ENCODE peak calls at places on chromosome 17, in four cellular contexts. J is K562, W is WTC11, C is HepG2. M is an unnamed sample.

GRCh38 chr17:28379814-28380571 is 8.5 kb downstream of the SARM1 start:
- DNase-seq in C (peak), J (no peak), W (no peak), M (no peak)

GRCh38 chr17:73912360-73912746 is 268.1 kb upstream of the SDK2 start:
- DNase-seq in J (no peak), W (no peak), C (no peak), M (no peak)

GRCh38 chr17:62704381-62704971 is 77.0 kb downstream of the MRC2 start:
- DNase-seq in C (no peak), W (peak), J (peak), M (no peak)

GRCh38 chr17:79633937-79634813 is 23.3 kb upstream of the RBFOX3 start:
- DNase-seq in J (no peak), W (peak), C (no peak), M (peak)

GRCh38 chr17:49249292-49249794 is 18.8 kb upstream of the PHOSPHO1 start:
- DNase-seq in J (peak), W (no peak), C (no peak), M (no peak)

GRCh38 chr17:81867123-81867951 is 3.8 kb downstream of the ARHGDIA start:
- DNase-seq in J (no peak), C (peak), W (peak), M (no peak)

GRCh38 chr17:73592079-73592415 is 52.2 kb downstream of the SDK2 start:
- DNase-seq in J (no peak), W (no peak), C (no peak), M (no peak)

GRCh38 chr17:44267818-44268490 is at the start of gene SLC4A1:
- DNase-seq in C (no peak), W (no peak), J (peak), M (no peak)

GRCh38 chr17:72699566-72699965 is 392.9 kb downstream of the SLC39A11 start:
- DNase-seq in C (no peak), W (no peak), J (no peak), M (no peak)

GRCh38 chr17:42133461-42134041 is 10.9 kb downstream of the HSPB9 start:
- DNase-seq in J (no peak), C (no peak), W (no peak), M (no peak)

GRCh38 chr17:28206292-28206691 is 112.7 kb upstream of the TMEM97 start:
- DNase-seq in J (no peak), W (no peak), C (no peak), M (no peak)

GRCh38 chr17:40813804-40814203 is 8.6 kb downstream of the KRT10 start:
- DNase-seq in W (no peak), J (no peak), C (no peak), M (no peak)

GRCh38 chr17:43118679-43119615 is 6.2 kb downstream of the BRCA1 start:
- DNase-seq in W (no peak), C (peak), J (no peak), M (no peak)

GRCh38 chr17:56184650-56185049 is 31.4 kb downstream of the ANKFN1 start:
- DNase-seq in J (no peak), C (no peak), W (no peak), M (no peak)

GRCh38 chr17:73191443-73192218 is 1.2 kb upstream of the COG1 start:
- DNase-seq in C (peak), W (peak), J (peak), M (peak)

GRCh38 chr17:19410101-19410500 is 931 bp upstream of the RNF112 start:
- DNase-seq in C (no peak), J (no peak), W (no peak), M (no peak)

GRCh38 chr17:19409066-19409465 is 2.0 kb upstream of the RNF112 start:
- DNase-seq in W (no peak), C (no peak), J (no peak), M (no peak)

GRCh38 chr17:19410875-19411291 is at the start of gene RNF112:
- DNase-seq in W (no peak), J (peak), C (no peak), M (no peak)

GRCh38 chr17:19407601-19408380 is 3.2 kb upstream of the RNF112 start:
- DNase-seq in W (no peak), C (no peak), J (no peak), M (no peak)

GRCh38 chr17:19409509-19409908 is 1.5 kb upstream of the RNF112 start:
- DNase-seq in W (no peak), J (no peak), C (no peak), M (no peak)
- TF ChIP-seq ELF4 in W (no peak), J (no peak), C (no peak), M (no peak)

GRCh38 chr17:52477824-52478614 is 319.5 kb upstream of the CA10 start:
- DNase-seq in W (no peak), C (no peak), J (no peak), M (no peak)
- TF ChIP-seq ELF4 in W (no peak), C (no peak), J (no peak), M (no peak)

GRCh38 chr17:9729034-9729650 is 62.2 kb downstream of the DHRS7C start:
- DNase-seq in J (peak), W (no peak), C (peak), M (peak)

GRCh38 chr17:9728005-9728404 is 63.4 kb downstream of the DHRS7C start:
- DNase-seq in J (no peak), C (no peak), W (no peak), M (no peak)

GRCh38 chr17:9726291-9726690 is 65.1 kb downstream of the DHRS7C start:
- DNase-seq in J (no peak), W (no peak), C (no peak), M (no peak)

GRCh38 chr17:9728564-9728963 is 62.8 kb downstream of the DHRS7C start:
- DNase-seq in W (no peak), C (no peak), J (no peak), M (no peak)

DNA sequence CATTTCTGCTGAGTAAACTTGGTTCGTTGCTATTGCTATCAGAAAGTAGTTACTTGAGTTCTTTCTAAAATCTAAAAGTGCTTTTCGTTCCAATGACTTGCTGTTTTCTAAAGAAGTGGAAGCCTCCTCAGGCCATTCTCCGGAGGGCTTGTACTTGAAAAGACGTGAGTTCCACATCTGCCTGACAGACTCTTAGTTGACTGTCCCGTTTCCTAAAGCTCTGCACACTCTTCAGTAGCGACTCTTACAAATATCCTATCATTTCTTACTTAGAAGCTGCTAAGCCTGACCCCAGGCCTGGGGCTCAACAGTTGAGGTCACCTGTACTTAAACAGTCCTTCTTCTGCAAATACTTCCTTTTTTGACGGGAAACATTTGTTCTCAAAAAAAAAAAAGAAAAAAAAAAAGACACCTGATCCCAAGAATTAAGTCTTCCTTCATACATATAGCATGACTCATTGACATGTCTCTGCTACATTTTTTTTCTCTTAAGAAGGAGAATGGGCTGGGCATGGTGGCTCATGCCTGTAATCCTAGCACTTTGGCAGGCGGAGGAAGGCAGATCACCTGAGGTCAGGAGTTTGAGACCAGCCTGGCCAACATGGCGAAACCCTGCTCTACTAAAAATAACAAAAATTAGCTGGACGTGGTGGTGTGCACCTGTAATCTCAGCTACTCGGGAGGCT is 61.5 kb downstream of the DHRS7C start:
- DNase-seq in W (no peak), C (no peak), J (no peak), M (no peak)
- TF ChIP-seq ELF4 in W (no peak), C (no peak), J (no peak), M (no peak)

GRCh38 chr17:4479340-4479981 is 19.2 kb upstream of the SPNS2 start:
- DNase-seq in W (no peak), C (no peak), J (no peak), M (no peak)

GRCh38 chr17:4482338-4483011 is 16.2 kb upstream of the SPNS2 start:
- DNase-seq in W (no peak), C (no peak), J (no peak), M (no peak)

GRCh38 chr17:4479982-4480751 is 18.5 kb upstream of the SPNS2 start:
- DNase-seq in W (no peak), C (no peak), J (no peak), M (no peak)

GRCh38 chr17:4483012-4483840 is 15.5 kb upstream of the SPNS2 start:
- DNase-seq in C (no peak), W (no peak), J (no peak), M (no peak)

DNA sequence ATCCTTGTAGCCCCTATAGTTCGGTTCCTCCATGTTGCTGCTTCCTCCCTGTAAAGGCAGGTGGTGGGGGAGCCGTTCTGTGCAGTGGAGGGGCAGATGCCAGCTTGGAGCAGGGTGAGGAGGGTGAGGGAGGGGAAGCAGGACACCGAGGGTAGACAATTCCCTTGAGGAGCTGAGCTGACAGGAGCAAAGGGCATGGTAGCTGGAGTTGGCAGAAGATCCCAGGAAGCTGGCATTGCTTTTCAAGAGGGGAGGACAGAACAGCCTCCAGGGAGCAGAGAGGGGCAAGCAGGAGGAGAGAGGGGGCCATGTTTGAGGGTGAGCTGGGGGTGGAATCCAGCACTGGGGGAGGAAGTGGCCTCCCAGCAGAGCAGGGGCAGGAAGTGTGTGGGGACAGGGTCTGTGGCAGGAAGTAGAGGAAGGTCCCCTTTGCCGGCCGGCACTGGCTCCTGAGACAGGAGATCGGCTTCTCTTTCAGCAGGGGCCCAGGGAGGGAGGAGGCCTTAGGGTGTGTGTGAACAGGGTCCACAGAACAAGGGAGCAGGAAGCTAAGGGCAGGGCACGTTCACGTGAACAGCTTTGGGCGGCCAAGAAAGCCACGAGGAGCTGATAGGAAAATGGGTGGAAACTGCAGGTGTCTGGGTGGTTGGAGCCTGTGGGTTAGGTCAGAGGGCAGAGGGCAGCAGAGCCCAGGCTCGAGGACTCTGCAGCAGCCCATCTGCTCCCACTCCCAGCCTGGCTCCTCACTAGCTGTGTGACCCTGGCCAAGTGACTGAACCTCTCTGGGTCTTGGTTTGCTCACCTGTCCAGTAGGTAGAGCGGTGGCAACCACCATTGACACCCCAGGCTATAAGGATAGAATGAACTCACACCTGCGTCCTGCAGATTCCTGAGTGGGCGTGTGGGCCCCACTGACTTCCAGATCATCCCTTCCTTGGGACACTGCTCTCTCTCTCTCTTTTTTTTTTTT is 17.5 kb upstream of the SPNS2 start:
- DNase-seq in J (no peak), C (no peak), W (no peak), M (no peak)
- TF ChIP-seq ELF4 in J (no peak), C (no peak), W (no peak), M (no peak)

GRCh38 chr17:45276031-45276430 is 14.1 kb upstream of the SPATA32 start:
- DNase-seq in C (no peak), J (no peak), W (no peak), M (no peak)
- TF ChIP-seq ELF4 in C (no peak), J (no peak), W (no peak), M (no peak)

GRCh38 chr17:50541916-50542688 is 4.9 kb upstream of the SPATA20 start:
- DNase-seq in W (peak), C (peak), J (peak), M (peak)
- TF ChIP-seq ELF4 in W (peak), C (no peak), J (no peak), M (no peak)

GRCh38 chr17:76732734-76733617 is 4.2 kb downstream of the SRSF2 start:
- DNase-seq in J (no peak), W (no peak), C (no peak), M (no peak)

GRCh38 chr17:76733618-76733957 is 3.5 kb downstream of the SRSF2 start:
- DNase-seq in J (no peak), W (no peak), C (no peak), M (no peak)

GRCh38 chr17:76735006-76735405 is 2.1 kb downstream of the SRSF2 start:
- DNase-seq in J (no peak), W (no peak), C (peak), M (no peak)

GRCh38 chr17:76735586-76736348 is 1.4 kb downstream of the SRSF2 start:
- DNase-seq in W (no peak), J (no peak), C (no peak), M (no peak)

GRCh38 chr17:76734080-76734840 is 2.9 kb downstream of the SRSF2 start:
- DNase-seq in C (no peak), W (no peak), J (no peak), M (no peak)
- TF ChIP-seq ELF4 in C (no peak), W (no peak), J (no peak), M (no peak)

DNA sequence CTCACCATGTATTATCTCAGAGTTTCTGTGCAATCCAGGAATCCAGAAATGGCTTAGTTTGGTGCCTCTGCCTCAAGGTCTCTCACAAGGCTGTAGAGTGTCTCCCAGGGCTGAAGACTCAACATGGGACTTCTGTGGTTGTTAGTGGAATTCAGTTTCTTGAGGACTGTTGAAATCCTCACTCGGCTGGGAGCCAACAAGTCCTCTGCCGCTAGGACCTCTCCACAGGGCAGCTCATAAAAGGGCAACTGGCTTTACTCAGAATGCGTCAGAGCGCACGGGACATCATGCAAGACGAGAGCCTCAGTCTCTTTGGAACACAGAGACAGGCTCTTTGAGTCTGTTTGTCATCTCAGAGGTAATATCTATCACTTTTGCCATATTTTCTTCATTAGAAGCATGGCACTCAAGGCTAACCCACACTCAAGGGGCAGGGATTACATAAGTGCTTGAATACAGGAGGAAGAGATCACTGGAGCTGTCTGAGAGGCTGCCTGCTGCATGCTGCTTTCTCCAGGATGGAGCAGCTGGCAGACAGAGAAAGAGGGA is 97.5 kb upstream of the ASIC2 start:
- DNase-seq in W (no peak), C (no peak), J (no peak), M (no peak)
- TF ChIP-seq ELF4 in W (no peak), C (no peak), J (no peak), M (no peak)

DNA sequence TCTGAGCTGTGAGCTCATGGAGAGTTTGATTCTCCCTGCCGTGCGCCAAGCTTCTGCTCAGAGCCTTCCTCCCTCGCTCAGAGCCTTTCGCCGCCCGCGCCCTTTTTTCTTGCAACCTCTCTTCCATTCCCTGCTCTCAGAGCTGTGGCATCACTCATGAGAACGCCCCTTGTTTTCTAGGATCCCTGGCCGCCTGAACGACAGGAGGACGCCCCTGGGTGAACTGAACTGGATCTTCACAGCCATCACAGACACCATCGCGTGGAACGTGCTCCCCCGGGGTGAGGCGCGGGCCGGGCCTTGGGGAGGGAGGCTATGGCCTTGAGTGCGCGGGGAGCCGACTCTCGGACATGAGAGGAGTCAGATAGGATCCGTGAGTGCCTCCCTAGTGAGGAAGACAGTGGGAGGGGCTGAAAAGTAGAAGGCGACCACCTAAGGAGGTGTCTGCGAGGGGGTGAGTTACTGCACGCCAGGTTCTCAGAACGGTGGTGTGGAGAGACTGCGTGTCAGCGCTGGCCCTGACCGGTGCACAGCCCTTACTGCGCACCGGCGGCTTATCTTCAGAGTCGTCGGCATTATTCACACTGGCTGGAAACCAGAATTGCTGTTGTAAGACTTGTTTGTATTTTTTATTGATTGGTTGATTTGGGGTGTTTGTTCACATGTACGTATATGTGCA is 169.5 kb upstream of the CHMP6 start:
- DNase-seq in C (no peak), W (no peak), J (no peak), M (no peak)
- TF ChIP-seq ELF4 in C (no peak), W (no peak), J (no peak), M (no peak)